ENCODE peak calls at places on chromosomes 4 and X, in four cellular contexts. L is SJSA1, J is mesenchymal stem cell, X is hepatocyte. C is an unnamed sample.

GRCh38 chr4:42906906-42907774 is 14.6 kb downstream of the GRXCR1 start:
- DNase-seq in L (no peak), J (no peak), X (no peak), C (no peak)

GRCh38 chrX:54640721-54641120 is 110.7 kb downstream of the GNL3L start:
- DNase-seq in L (no peak), J (peak; percentile 38), X (peak; percentile 14), C (no peak)

GRCh38 chr4:163042306-163042705 is 124.4 kb downstream of the NAF1 start:
- DNase-seq in L (no peak), J (no peak), X (no peak), C (no peak)

GRCh38 chrX:13000311-13000811 is 25.5 kb downstream of the TMSB4X start:
- DNase-seq in L (no peak), J (no peak), X (no peak), C (no peak)

GRCh38 chrX:46310815-46311497 is 234.3 kb downstream of the ZNF674 start:
- DNase-seq in L (no peak), J (no peak), X (no peak), C (no peak)

GRCh38 chrX:31271615-31272471 is 200.0 kb upstream of the FTHL17 start:
- DNase-seq in L (no peak), J (no peak), X (no peak), C (no peak)

GRCh38 chrX:57156397-57157049 is 19.3 kb upstream of the SPIN2A start:
- DNase-seq in L (no peak), J (peak; percentile 30), X (peak; percentile 50), C (no peak)

GRCh38 chrX:114985967-114986592 is 31.3 kb downstream of the IL13RA2 start:
- DNase-seq in L (no peak), J (peak; percentile 28), X (no peak), C (no peak)

GRCh38 chr4:10120943-10121567 is 4.5 kb upstream of the WDR1 start:
- DNase-seq in L (no peak), J (no peak), X (peak; percentile 58), C (no peak)

GRCh38 chr4:145951931-145952330 is 13.3 kb upstream of the ZNF827 start:
- DNase-seq in L (no peak), J (no peak), X (no peak), C (no peak)

GRCh38 chr4:152360045-152360410 is 175.9 kb downstream of the FBXW7 start:
- DNase-seq in L (no peak), J (no peak), X (no peak), C (no peak)

GRCh38 chrX:115367956-115368355 is 78.4 kb downstream of the LUZP4 start:
- DNase-seq in L (no peak), J (peak; percentile 34), X (no peak), C (no peak)

GRCh38 chr4:184653650-184654049 is 4.1 kb downstream of the PRIMPOL start:
- DNase-seq in L (peak; percentile 43), J (no peak), X (no peak), C (no peak)

GRCh38 chr4:163748474-163748873 is 254.0 kb downstream of the TMA16 start:
- DNase-seq in L (no peak), J (peak; percentile 2), X (peak; percentile 4), C (no peak)

GRCh38 chrX:116657071-116657470 is 194.3 kb upstream of the CT83 start:
- DNase-seq in L (no peak), J (no peak), X (no peak), C (no peak)

GRCh38 chr4:181656748-181657147 is 586.5 kb upstream of the TENM3 start:
- DNase-seq in L (no peak), J (no peak), X (no peak), C (no peak)

GRCh38 chr4:68361146-68361589 is 11.3 kb upstream of the YTHDC1 start:
- DNase-seq in L (peak; percentile 70), J (peak; percentile 91), X (peak; percentile 54), C (no peak)

GRCh38 chrX:24479924-24480722 is 15.0 kb downstream of the PDK3 start:
- DNase-seq in L (peak; percentile 1), J (peak; percentile 38), X (no peak), C (peak; percentile 38)

GRCh38 chr4:46931981-46932380 is 22.9 kb upstream of the COX7B2 start:
- DNase-seq in L (no peak), J (peak; percentile 65), X (peak; percentile 37), C (no peak)

GRCh38 chrX:56366901-56367300 is 134.7 kb downstream of the KLF8 start:
- DNase-seq in L (no peak), J (no peak), X (peak; percentile 23), C (no peak)

GRCh38 chr4:147312376-147313046 is 168.4 kb upstream of the EDNRA start:
- DNase-seq in L (no peak), J (peak; percentile 78), X (no peak), C (no peak)

GRCh38 chr4:95124906-95125504 is 367.2 kb downstream of the BMPR1B start:
- DNase-seq in L (peak; percentile 28), J (peak; percentile 73), X (peak; percentile 75), C (no peak)

GRCh38 chr4:38965866-38966265 is 66.3 kb downstream of the TMEM156 start:
- DNase-seq in L (no peak), J (no peak), X (no peak), C (no peak)

GRCh38 chr4:89283226-89283974 is 24.2 kb downstream of the GPRIN3 start:
- DNase-seq in L (no peak), J (peak; percentile 62), X (peak; percentile 28), C (peak; percentile 57)

GRCh38 chr4:121140712-121141111 is 23.4 kb downstream of the TNIP3 start:
- DNase-seq in L (peak; percentile 73), J (peak; percentile 50), X (no peak), C (no peak)

GRCh38 chr4:77695769-77696168 is 90.1 kb downstream of the CXCL13 start:
- DNase-seq in L (peak; percentile 91), J (peak; percentile 96), X (peak; percentile 27), C (no peak)

GRCh38 chr4:8155048-8155447 is 3.6 kb downstream of the ABLIM2 start:
- DNase-seq in L (no peak), J (no peak), X (no peak), C (no peak)

GRCh38 chrX:104319346-104319745 is 64.6 kb upstream of the ESX1 start:
- DNase-seq in L (no peak), J (no peak), X (no peak), C (no peak)

GRCh38 chrX:66760648-66761047 is 121.8 kb upstream of the EDA2R start:
- DNase-seq in L (peak; percentile 0), J (peak; percentile 1), X (no peak), C (no peak)

GRCh38 chr4:174674305-174674840 is 152.1 kb upstream of the HPGD start:
- DNase-seq in L (no peak), J (peak; percentile 10), X (peak; percentile 9), C (no peak)

GRCh38 chr4:11470709-11471441 is 42.2 kb upstream of the HS3ST1 start:
- DNase-seq in L (no peak), J (no peak), X (no peak), C (no peak)

GRCh38 chr4:168731006-168731636 is 234.3 kb downstream of the PALLD start:
- DNase-seq in L (no peak), J (peak; percentile 91), X (no peak), C (no peak)

GRCh38 chrX:43676960-43677582 is 21.0 kb downstream of the MAOA start:
- DNase-seq in L (no peak), J (peak; percentile 89), X (peak; percentile 58), C (no peak)

GRCh38 chr4:81199831-81200230 is 15.2 kb downstream of the PRKG2 start:
- DNase-seq in L (peak; percentile 21), J (no peak), X (no peak), C (no peak)

GRCh38 chrX:14698770-14699169 is 169.4 kb downstream of the GLRA2 start:
- DNase-seq in L (no peak), J (no peak), X (peak; percentile 16), C (no peak)

GRCh38 chr4:67456577-67457196 is 88.6 kb downstream of the CENPC start:
- DNase-seq in L (no peak), J (no peak), X (no peak), C (no peak)

GRCh38 chr4:273312-274017 is 31.8 kb downstream of the ZNF732 start:
- DNase-seq in L (no peak), J (no peak), X (no peak), C (no peak)
- H3K9me3 ChIP-seq in L (no peaks in the 10 kb centered on the region), J (peaks cover 96% of the 10 kb centered on the region), X (peaks cover 47% of the 10 kb centered on the region), C (peaks cover 39% of the 10 kb centered on the region)

DNA sequence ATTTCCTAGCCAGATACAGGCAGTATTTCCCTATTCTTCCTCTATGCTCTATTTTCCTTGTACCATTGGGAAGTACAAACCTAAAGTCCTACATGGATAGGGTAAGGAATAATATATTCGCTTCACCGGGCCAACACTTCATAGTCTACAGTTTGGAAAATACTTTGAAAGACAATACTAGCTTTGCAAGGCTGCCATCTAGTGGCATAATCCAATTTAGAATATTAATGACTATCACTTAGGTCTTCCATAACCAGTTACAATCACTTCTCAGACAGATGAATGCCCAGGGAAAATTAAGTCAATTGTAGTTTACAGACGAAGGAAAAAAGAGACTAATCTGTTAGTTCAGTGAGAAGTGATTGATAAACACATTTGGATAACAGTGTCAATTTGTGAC is 141.0 kb upstream of the FAM47C start:
- DNase-seq in L (peak; percentile 1), J (peak; percentile 14), X (peak; percentile 64), C (no peak)
- H3K9me3 ChIP-seq in L (no peaks in the 10 kb centered on the region), J (no peaks in the 10 kb centered on the region), X (no peaks in the 10 kb centered on the region), C (no peaks in the 10 kb centered on the region)

DNA sequence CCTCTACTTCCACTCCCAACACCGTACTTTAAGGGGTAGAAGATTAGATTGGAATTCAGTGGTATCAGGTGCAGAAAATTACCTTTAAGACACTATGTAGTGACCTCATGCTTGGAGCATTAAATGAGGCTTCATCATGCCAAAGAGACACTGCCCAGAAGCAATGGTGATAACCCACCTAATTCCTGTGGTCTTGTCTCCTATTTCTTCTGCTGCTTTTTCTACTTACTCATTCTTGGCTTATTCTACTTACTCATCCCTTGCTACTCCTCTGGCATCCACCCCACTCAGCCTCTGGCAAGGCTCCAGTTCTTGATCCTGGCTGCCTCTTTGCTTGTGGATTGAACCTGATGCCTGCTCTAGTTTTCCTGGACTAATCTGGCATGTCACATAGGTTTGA is 62.3 kb upstream of the ADAMTS3 start:
- DNase-seq in L (peak; percentile 1), J (peak; percentile 63), X (peak; percentile 32), C (no peak)
- H3K9me3 ChIP-seq in L (no peaks in the 10 kb centered on the region), J (no peaks in the 10 kb centered on the region), X (no peaks in the 10 kb centered on the region), C (no peaks in the 10 kb centered on the region)

GRCh38 chr4:176995-177394 is 52.7 kb downstream of the ZNF718 start:
- DNase-seq in L (no peak), J (no peak), X (no peak), C (no peak)

GRCh38 chr4:173666-174314 is 49.5 kb downstream of the ZNF718 start:
- DNase-seq in L (no peak), J (no peak), X (no peak), C (no peak)

GRCh38 chr4:175986-176385 is 51.7 kb downstream of the ZNF718 start:
- DNase-seq in L (no peak), J (no peak), X (no peak), C (no peak)
- H3K9me3 ChIP-seq in L (no peaks in the 10 kb centered on the region), J (peaks cover 99% of the 10 kb centered on the region), X (peaks cover 35% of the 10 kb centered on the region), C (peaks cover 39% of the 10 kb centered on the region)

C was measured in T-helper 17 cell.